ENCODE peak calls at places on chromosomes 11 and 22, in eight cellular contexts. U, F, T, W, I, L, K and Q are unnamed samples.

GRCh38 chr11:133072366-133072765 is 459.9 kb downstream of the OPCML start:
- DNase-seq in U (no peak), F (no peak), T (no peak), W (no peak), I (no peak), L (no peak), K (no peak), Q (no peak)

GRCh38 chr11:110435780-110436717 is 6.3 kb downstream of the FDX1 start:
- DNase-seq in U (no peak), F (no peak), T (no peak), W (no peak), I (no peak), L (no peak), K (no peak), Q (no peak)

GRCh38 chr11:13983081-13983751 is 20.7 kb downstream of the SPON1 start:
- DNase-seq in U (no peak), F (no peak), T (no peak), W (no peak), I (no peak), L (no peak), K (no peak), Q (no peak)

GRCh38 chr22:19806213-19807160 is 45.9 kb downstream of the TBX1 start:
- DNase-seq in U (no peak), F (no peak), T (peak), W (peak), I (peak), L (no peak), K (no peak), Q (peak)

GRCh38 chr11:3232956-3233355 is 739 bp upstream of the MRGPRE start:
- DNase-seq in U (no peak), F (no peak), T (no peak), W (peak), I (no peak), L (no peak), K (no peak), Q (no peak)

GRCh38 chr11:36465449-36466163 is 44.5 kb downstream of the TRAF6 start:
- DNase-seq in U (no peak), F (no peak), T (no peak), W (no peak), I (no peak), L (no peak), K (no peak), Q (no peak)

GRCh38 chr11:69825941-69826340 is 6.7 kb upstream of the FGF3 start:
- DNase-seq in U (no peak), F (no peak), T (no peak), W (no peak), I (no peak), L (no peak), K (no peak), Q (no peak)

GRCh38 chr11:36358436-36358835 is 62.3 kb downstream of the PRR5L start:
- DNase-seq in U (no peak), F (no peak), T (no peak), W (no peak), I (no peak), L (no peak), K (no peak), Q (no peak)

GRCh38 chr22:36385491-36386350 is 2.0 kb downstream of the MYH9 start:
- DNase-seq in U (peak), F (peak), T (peak), W (no peak), I (peak), L (no peak), K (no peak), Q (no peak)

GRCh38 chr22:35568751-35569725 is 28.4 kb downstream of the RASD2 start:
- DNase-seq in U (no peak), F (peak), T (no peak), W (no peak), I (no peak), L (no peak), K (no peak), Q (no peak)